ENCODE peak calls at places on chromosomes 2 and 18, in ten cellular contexts. Z, E, A, M, P, W, H, C, N and L are unnamed samples.

GRCh38 chr2:13193900-13194299 is 477.2 kb downstream of the TRIB2 start:
- DNase-seq in Z (no peak), E (no peak), A (peak), M (no peak), P (no peak), W (no peak), H (no peak), C (no peak), N (no peak), L (no peak)

GRCh38 chr18:50320719-50321118 is 33.2 kb upstream of the CXXC1 start:
- DNase-seq in Z (no peak), E (no peak), A (no peak), M (no peak), P (no peak), W (no peak), H (no peak), C (no peak), N (no peak), L (no peak)

GRCh38 chr2:74560591-74560990 is 6.1 kb downstream of the DOK1 start:
- DNase-seq in Z (no peak), E (peak), A (no peak), M (no peak), P (no peak), W (no peak), H (no peak), C (no peak), N (no peak), L (no peak)

GRCh38 chr2:200483729-200484198 is 26.1 kb downstream of the KCTD18 start:
- DNase-seq in Z (no peak), E (peak), A (peak), M (peak), P (peak), W (no peak), H (no peak), C (peak), N (no peak), L (peak)

GRCh38 chr18:57839942-57840381 is 36.8 kb upstream of the ATP8B1 start:
- DNase-seq in Z (no peak), E (no peak), A (peak), M (no peak), P (no peak), W (peak), H (no peak), C (no peak), N (no peak), L (no peak)

GRCh38 chr2:48213646-48214045 is 307.3 kb upstream of the FBXO11 start:
- DNase-seq in Z (no peak), E (no peak), A (no peak), M (no peak), P (no peak), W (no peak), H (no peak), C (no peak), N (no peak), L (no peak)

GRCh38 chr2:26925100-26925791 is 45.2 kb upstream of the MAPRE3 start:
- DNase-seq in Z (no peak), E (no peak), A (no peak), M (no peak), P (no peak), W (no peak), H (no peak), C (no peak), N (no peak), L (peak)

GRCh38 chr18:50396005-50396404 is 21.2 kb downstream of the SKA1 start:
- DNase-seq in Z (no peak), E (no peak), A (no peak), M (no peak), P (no peak), W (no peak), H (no peak), C (no peak), N (no peak), L (no peak)

GRCh38 chr2:45691600-45691999 is 40.1 kb downstream of the PRKCE start:
- DNase-seq in Z (no peak), E (no peak), A (no peak), M (no peak), P (no peak), W (no peak), H (no peak), C (no peak), N (no peak), L (no peak)

GRCh38 chr18:45627204-45627526 is 11.9 kb downstream of the SLC14A2 start:
- DNase-seq in Z (no peak), E (no peak), A (no peak), M (no peak), P (no peak), W (no peak), H (no peak), C (peak), N (no peak), L (no peak)

GRCh38 chr2:85649201-85650190 is 18.5 kb downstream of the SFTPB start:
- DNase-seq in Z (no peak), E (no peak), A (peak), M (peak), P (no peak), W (peak), H (no peak), C (no peak), N (no peak), L (no peak)

GRCh38 chr2:128279786-128280701 is 38.6 kb downstream of the HS6ST1 start:
- DNase-seq in Z (peak), E (no peak), A (no peak), M (no peak), P (peak), W (no peak), H (no peak), C (no peak), N (peak), L (peak)

GRCh38 chr18:4658804-4659203 is 203.7 kb upstream of the DLGAP1 start:
- DNase-seq in Z (no peak), E (no peak), A (no peak), M (no peak), P (no peak), W (no peak), H (no peak), C (no peak), N (no peak), L (no peak)

GRCh38 chr2:168316073-168316440 is 68.7 kb upstream of the STK39 start:
- DNase-seq in Z (no peak), E (no peak), A (peak), M (no peak), P (no peak), W (no peak), H (no peak), C (no peak), N (no peak), L (no peak)

GRCh38 chr2:219168526-219168925 is 1.3 kb downstream of the SLC23A3 start:
- DNase-seq in Z (no peak), E (no peak), A (no peak), M (no peak), P (no peak), W (no peak), H (no peak), C (no peak), N (no peak), L (no peak)

DNA sequence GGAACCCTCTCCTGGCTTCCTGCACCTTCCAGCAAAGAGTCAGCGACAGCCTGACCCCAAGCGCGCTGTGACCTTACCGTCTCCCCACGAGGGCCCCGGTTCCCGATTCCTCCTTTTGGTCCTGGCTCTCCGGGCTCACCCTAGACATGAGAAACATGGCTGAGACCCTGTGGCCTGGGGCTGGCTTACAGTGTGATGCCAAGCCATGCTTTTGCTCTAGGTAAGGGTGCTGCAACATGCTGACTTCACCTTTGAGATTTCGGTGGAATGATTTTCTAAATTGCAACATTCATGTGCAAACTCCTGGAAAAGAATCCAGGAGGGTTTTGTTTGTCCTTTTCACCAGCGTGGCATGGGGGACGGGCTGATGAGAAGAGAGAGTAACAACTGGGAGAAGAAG is 63.9 kb downstream of the COL6A3 start:
- DNase-seq in Z (no peak), E (no peak), A (no peak), M (no peak), P (no peak), W (no peak), H (no peak), C (no peak), N (no peak), L (no peak)
- H3K27ac ChIP-seq in Z (peak), E (peak), A (peak), M (no peak), P (no peak), W (no peak), H (peak), C (no peak), N (peak), L (no peak)

GRCh38 chr18:21109936-21110666 is 1.5 kb downstream of the ROCK1 start:
- DNase-seq in Z (no peak), E (no peak), A (peak), M (no peak), P (no peak), W (peak), H (no peak), C (no peak), N (no peak), L (no peak)

GRCh38 chr18:21110667-21111350 is 804 bp downstream of the ROCK1 start:
- DNase-seq in Z (peak), E (peak), A (peak), M (no peak), P (peak), W (no peak), H (no peak), C (peak), N (peak), L (peak)

GRCh38 chr18:21112543-21113105 is 1.0 kb upstream of the ROCK1 start:
- DNase-seq in Z (no peak), E (no peak), A (peak), M (no peak), P (no peak), W (no peak), H (no peak), C (no peak), N (no peak), L (no peak)

GRCh38 chr18:21112140-21112473 is 494 bp upstream of the ROCK1 start:
- DNase-seq in Z (no peak), E (no peak), A (no peak), M (no peak), P (no peak), W (no peak), H (peak), C (no peak), N (no peak), L (no peak)

DNA sequence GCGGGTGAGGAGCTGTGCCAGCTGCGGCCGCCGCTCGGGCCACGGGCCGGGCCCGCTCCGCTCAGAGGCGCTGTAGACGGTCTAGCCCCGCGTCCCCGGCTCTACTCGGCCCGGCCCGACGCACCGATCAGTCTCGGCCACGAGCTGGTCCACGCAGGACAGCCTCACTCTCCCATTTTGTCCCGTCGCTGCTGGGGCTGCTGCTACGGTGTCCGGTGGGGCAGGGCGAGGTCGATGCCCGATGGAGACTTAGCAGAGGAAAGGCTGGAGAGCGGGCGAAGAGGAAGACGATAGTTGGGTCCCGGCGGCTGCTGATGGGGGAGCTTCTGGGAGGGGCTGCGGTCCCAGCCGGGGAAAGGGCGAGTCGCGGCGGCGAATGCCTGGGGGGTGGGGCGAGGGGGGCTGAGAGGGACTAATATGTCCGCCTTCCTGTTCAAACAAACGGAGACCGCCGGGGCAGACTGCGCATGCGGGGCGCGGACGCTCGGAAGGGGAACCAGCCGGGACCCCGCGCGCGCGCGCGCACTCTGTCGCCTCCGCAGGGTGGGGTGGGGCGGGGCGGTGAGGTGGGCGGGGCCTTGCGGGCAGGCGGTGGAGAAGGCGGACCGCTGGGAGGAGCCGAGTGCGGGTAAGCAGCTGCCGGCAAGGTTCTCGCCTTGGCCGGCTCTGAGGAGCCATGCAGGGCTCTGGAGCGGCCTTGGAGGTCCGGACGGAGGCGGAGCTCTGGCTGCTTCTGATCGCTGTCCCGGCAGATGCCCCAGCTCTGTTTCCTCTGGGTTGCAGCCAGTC is at the start of gene ROCK1:
- DNase-seq in Z (peak), E (peak), A (peak), M (peak), P (peak), W (peak), H (peak), C (peak), N (peak), L (peak)
- TF ChIP-seq POLR2A in Z (no peak), E (peak), A (peak), M (peak), P (peak), W (peak), H (peak), C (peak), N (peak), L (peak)

DNA sequence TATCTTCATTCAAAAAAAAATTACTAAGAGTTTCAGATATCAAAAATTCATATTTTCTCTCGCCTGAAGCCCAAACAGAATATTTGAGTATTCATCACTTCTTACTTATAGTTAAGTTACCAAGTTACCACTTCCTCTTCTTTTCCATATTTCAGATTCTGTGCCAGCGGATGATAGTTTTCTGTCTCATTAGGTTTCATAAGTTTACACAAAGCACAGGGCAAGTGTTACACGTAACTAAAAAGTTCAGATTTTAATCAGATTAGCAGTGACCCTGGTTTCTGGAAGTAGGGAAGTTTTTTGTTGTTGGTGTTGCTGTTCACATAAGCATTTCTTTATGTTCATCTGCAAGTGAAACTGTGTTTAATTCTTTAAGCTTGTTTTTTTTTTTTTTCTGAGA is 10.2 kb downstream of the AFTPH start:
- DNase-seq in Z (no peak), E (no peak), A (no peak), M (no peak), P (no peak), W (no peak), H (no peak), C (no peak), N (no peak), L (no peak)
- H3K27ac ChIP-seq in Z (no peak), E (no peak), A (no peak), M (no peak), P (no peak), W (no peak), H (no peak), C (no peak), N (no peak), L (no peak)

DNA sequence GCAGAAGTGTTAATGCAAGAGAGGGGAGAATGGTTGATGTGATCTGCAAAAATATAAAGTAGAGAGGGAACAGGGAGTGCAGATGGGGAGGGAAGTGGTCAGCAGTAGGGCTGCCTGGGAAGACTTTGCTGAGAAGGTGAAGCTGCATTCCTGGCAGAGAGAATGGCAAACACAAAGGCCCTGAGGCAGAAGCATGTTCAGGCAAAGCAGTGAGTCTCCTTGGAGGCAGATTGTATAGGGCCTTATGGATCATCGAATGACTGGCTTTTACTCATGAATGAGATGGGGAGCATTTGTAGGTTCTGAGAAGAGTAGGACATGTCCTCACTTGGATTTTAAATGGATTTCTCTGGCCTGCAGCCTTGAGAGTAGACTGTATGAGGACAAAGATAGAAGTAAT is 9.5 kb downstream of the ITGA6 start:
- DNase-seq in Z (no peak), E (no peak), A (no peak), M (no peak), P (no peak), W (no peak), H (no peak), C (no peak), N (no peak), L (no peak)
- TF ChIP-seq POLR2A in Z (no peak), E (no peak), A (no peak), M (no peak), P (no peak), W (no peak), H (no peak), C (no peak), N (no peak), L (no peak)

GRCh38 chr2:208097801-208098200 is 26.5 kb downstream of the CRYGD start:
- DNase-seq in Z (no peak), E (no peak), A (no peak), M (no peak), P (no peak), W (peak), H (no peak), C (no peak), N (no peak), L (no peak)

GRCh38 chr2:208099682-208100081 is 24.6 kb downstream of the CRYGD start:
- DNase-seq in Z (no peak), E (no peak), A (no peak), M (no peak), P (no peak), W (no peak), H (no peak), C (no peak), N (no peak), L (no peak)

GRCh38 chr2:208098267-208098666 is 26.1 kb downstream of the CRYGD start:
- DNase-seq in Z (no peak), E (no peak), A (no peak), M (no peak), P (no peak), W (no peak), H (no peak), C (no peak), N (no peak), L (no peak)

GRCh38 chr2:208097313-208097712 is 27.0 kb downstream of the CRYGD start:
- DNase-seq in Z (no peak), E (no peak), A (no peak), M (no peak), P (no peak), W (no peak), H (no peak), C (no peak), N (no peak), L (no peak)

GRCh38 chr2:208096080-208096479 is 28.2 kb downstream of the CRYGD start:
- DNase-seq in Z (no peak), E (no peak), A (no peak), M (no peak), P (no peak), W (no peak), H (no peak), C (no peak), N (no peak), L (no peak)
- H3K27ac ChIP-seq in Z (no peak), E (no peak), A (no peak), M (no peak), P (no peak), W (no peak), H (no peak), C (no peak), N (no peak), L (no peak)